ENCODE peak calls at places on chromosomes 4 and X, in five cellular contexts. M, O, H, L and B are unnamed samples.

GRCh38 chr4:106367072-106367471 is 1.5 kb downstream of the GIMD1 start:
- DNase-seq in M (no peak), O (no peak), H (no peak), L (no peak), B (no peak)

GRCh38 chr4:151046609-151047008 is 31.5 kb upstream of the LRBA start:
- DNase-seq in M (no peak), O (no peak), H (no peak), L (no peak), B (no peak)

GRCh38 chr4:164012396-164013027 is 518.0 kb downstream of the TMA16 start:
- DNase-seq in M (no peak), O (peak), H (no peak), L (peak), B (peak)

GRCh38 chr4:62549601-62550000 is 1349.5 kb downstream of the ADGRL3 start:
- DNase-seq in M (no peak), O (no peak), H (no peak), L (no peak), B (no peak)

GRCh38 chrX:103464071-103464773 is 55.1 kb downstream of the RAB40A start:
- DNase-seq in M (no peak), O (peak), H (no peak), L (peak), B (peak)

GRCh38 chrX:25873196-25873595 is 264.9 kb upstream of the MAGEB18 start:
- DNase-seq in M (no peak), O (no peak), H (no peak), L (peak), B (no peak)

GRCh38 chrX:103716967-103717366 is 6.3 kb downstream of the TMEM31 start:
- DNase-seq in M (no peak), O (no peak), H (no peak), L (peak), B (no peak)

GRCh38 chrX:35380808-35381700 is 417.1 kb upstream of the MAGEB16 start:
- DNase-seq in M (no peak), O (peak), H (no peak), L (peak), B (peak)

GRCh38 chr4:76989391-76990061 is 40.0 kb downstream of the SEPTIN11 start:
- DNase-seq in M (no peak), O (no peak), H (no peak), L (no peak), B (no peak)

GRCh38 chrX:41164469-41164868 is 79.2 kb downstream of the USP9X start:
- DNase-seq in M (no peak), O (no peak), H (no peak), L (no peak), B (no peak)

GRCh38 chrX:43750248-43750676 is 94.2 kb downstream of the MAOA start:
- DNase-seq in M (peak), O (peak), H (no peak), L (peak), B (peak)